ENCODE peak calls at places on chromosomes 3 and 15, in seven cellular contexts. X is HL-60, U is neural progenitor cell, G is fibroblast of lung, M is breast epithelium, O is cardiac fibroblast, Y is heart left ventricle. I is an unnamed sample.

GRCh38 chr3:161890147-161890625 is 393.6 kb downstream of the OTOL1 start:
- DNase-seq in O (peak), G (peak), U (no peak), M (no peak), X (no peak), Y (peak), I (peak)

GRCh38 chr3:157441102-157441622 is 4.5 kb downstream of the PTX3 start:
- DNase-seq in M (no peak), O (peak), U (no peak), Y (no peak), G (no peak), X (no peak), I (no peak)

GRCh38 chr3:78529601-78530000 is 1238.2 kb downstream of the ROBO1 start:
- DNase-seq in X (no peak), G (no peak), O (no peak), M (no peak), Y (no peak), U (no peak), I (no peak)

GRCh38 chr3:135106445-135106844 is 311.4 kb downstream of the EPHB1 start:
- DNase-seq in G (no peak), M (no peak), O (peak), U (peak), X (peak), Y (no peak), I (no peak)

GRCh38 chr3:35722902-35723301 is 83.6 kb downstream of the ARPP21 start:
- DNase-seq in M (no peak), U (no peak), X (no peak), O (no peak), Y (no peak), G (no peak), I (no peak)

GRCh38 chr3:108953210-108953609 is 469 bp downstream of the GUCA1C start:
- DNase-seq in O (no peak), M (no peak), U (no peak), G (no peak), X (no peak), Y (no peak), I (no peak)

GRCh38 chr15:31528846-31529245 is 202.2 kb downstream of the KLF13 start:
- DNase-seq in X (no peak), G (no peak), M (no peak), Y (no peak), U (peak), O (no peak), I (no peak)

GRCh38 chr3:177431525-177432255 is 234.4 kb upstream of the TBL1XR1 start:
- DNase-seq in U (peak), M (no peak), O (no peak), X (no peak), Y (no peak), G (no peak), I (no peak)

GRCh38 chr3:176950743-176951142 is 246.5 kb downstream of the TBL1XR1 start:
- DNase-seq in U (no peak), Y (no peak), X (no peak), M (no peak), G (no peak), O (peak), I (peak)

GRCh38 chr3:51340311-51340829 is 44.7 kb upstream of the MANF start:
- DNase-seq in Y (no peak), G (peak), U (no peak), M (no peak), O (peak), X (no peak), I (peak)

GRCh38 chr15:63277044-63277892 is at the start of gene APH1B:
- DNase-seq in Y (peak), X (peak), O (peak), U (peak), G (peak), M (peak), I (peak)

GRCh38 chr3:77042892-77043291 is 3.0 kb downstream of the ROBO2 start:
- DNase-seq in O (no peak), M (no peak), Y (no peak), X (no peak), G (peak), U (peak), I (no peak)

GRCh38 chr3:169573129-169573528 is 90.4 kb downstream of the MECOM start:
- DNase-seq in M (no peak), G (peak), Y (no peak), U (no peak), O (peak), X (no peak), I (no peak)

GRCh38 chr3:15638193-15638890 is 36.8 kb downstream of the BTD start:
- DNase-seq in Y (no peak), O (peak), X (no peak), G (peak), U (no peak), M (no peak), I (no peak)

GRCh38 chr3:80367149-80367548 is 599.4 kb upstream of the ROBO1 start:
- DNase-seq in O (peak), M (no peak), Y (no peak), X (peak), U (no peak), G (no peak), I (no peak)

GRCh38 chr15:74319596-74320357 is 47.7 kb downstream of the CYP11A1 start:
- DNase-seq in U (peak), M (no peak), G (no peak), O (no peak), X (no peak), Y (no peak), I (no peak)

GRCh38 chr15:76108021-76108723 is 48.4 kb downstream of the TMEM266 start:
- DNase-seq in O (no peak), Y (no peak), U (peak), G (no peak), M (no peak), X (no peak), I (no peak)

GRCh38 chr3:99909714-99910508 is 92.2 kb downstream of the CMSS1 start:
- DNase-seq in Y (no peak), U (no peak), X (no peak), O (no peak), M (no peak), G (peak), I (no peak)

GRCh38 chr3:153273767-153274443 is 111.9 kb downstream of the RAP2B start:
- DNase-seq in U (no peak), Y (no peak), G (peak), O (peak), M (no peak), X (no peak), I (no peak)

GRCh38 chr3:112175037-112175436 is 42.0 kb upstream of the GCSAM start:
- DNase-seq in X (no peak), G (no peak), M (no peak), O (no peak), Y (peak), U (no peak), I (no peak)

GRCh38 chr3:143897558-143898305 is 49.5 kb upstream of the SLC9A9 start:
- DNase-seq in X (no peak), O (peak), Y (no peak), G (peak), U (peak), M (no peak), I (peak)

GRCh38 chr3:48301814-48302194 is 31.7 kb downstream of the SPINK8 start:
- DNase-seq in U (no peak), G (peak), Y (no peak), X (peak), M (no peak), O (peak), I (no peak)

GRCh38 chr3:170579646-170580045 is 6.2 kb downstream of the SLC7A14 start:
- DNase-seq in U (no peak), O (no peak), Y (no peak), G (no peak), X (no peak), M (no peak), I (no peak)

GRCh38 chr15:77012868-77013267 is 17.9 kb downstream of the PSTPIP1 start:
- DNase-seq in X (no peak), U (no peak), Y (peak), M (no peak), G (no peak), O (no peak), I (no peak)

GRCh38 chr15:59252137-59252536 is 45.5 kb downstream of the LDHAL6B start:
- DNase-seq in O (no peak), G (no peak), U (no peak), X (no peak), Y (no peak), M (no peak), I (no peak)

GRCh38 chr3:53346514-53346913 is 829 bp downstream of the DCP1A start:
- DNase-seq in X (no peak), Y (no peak), O (peak), M (no peak), U (peak), G (peak), I (no peak)

GRCh38 chr3:101932326-101933108 is 83.2 kb downstream of the NFKBIZ start:
- DNase-seq in Y (no peak), U (no peak), G (no peak), O (no peak), M (no peak), X (no peak), I (no peak)

GRCh38 chr3:139969386-139969785 is 34.4 kb downstream of the CLSTN2 start:
- DNase-seq in M (no peak), Y (no peak), U (no peak), X (no peak), G (no peak), O (no peak), I (no peak)

GRCh38 chr3:46187876-46188275 is 20.2 kb downstream of the CCR1 start:
- DNase-seq in O (peak), Y (no peak), U (no peak), M (no peak), G (peak), X (no peak), I (no peak)

GRCh38 chr3:162718697-162719096 is 1222.1 kb downstream of the OTOL1 start:
- DNase-seq in O (peak), X (no peak), M (no peak), U (no peak), Y (no peak), G (peak), I (peak)

GRCh38 chr3:169564883-169565282 is 98.6 kb downstream of the MECOM start:
- DNase-seq in M (no peak), G (no peak), Y (no peak), O (no peak), U (no peak), X (no peak), I (no peak)

GRCh38 chr15:93047621-93048425 is 41.2 kb downstream of the RGMA start:
- DNase-seq in Y (peak), M (no peak), O (no peak), X (peak), U (no peak), G (no peak), I (no peak)

GRCh38 chr3:11600501-11601282 is 43.0 kb downstream of the VGLL4 start:
- DNase-seq in X (no peak), G (peak), M (peak), O (peak), U (peak), Y (peak), I (peak)

GRCh38 chr3:23055733-23056376 is 147.3 kb upstream of the UBE2E2 start:
- DNase-seq in G (peak), X (no peak), Y (no peak), M (no peak), U (no peak), O (peak), I (peak)

GRCh38 chr15:67013696-67014095 is 51.7 kb upstream of the SMAD3 start:
- DNase-seq in O (peak), Y (no peak), M (no peak), G (peak), X (no peak), U (peak), I (peak)

GRCh38 chr3:42743204-42743995 is 29.7 kb downstream of the CCDC13 start:
- DNase-seq in G (no peak), U (no peak), X (no peak), Y (no peak), O (no peak), M (no peak), I (no peak)
- H3K4me3 ChIP-seq in G (no peak), U (no peak), X (no peak), Y (no peak), O (no peak), M (no peak), I (no peak)

GRCh38 chr3:146577662-146578061 is 27.5 kb downstream of the PLSCR5 start:
- DNase-seq in O (peak), U (peak), G (peak), X (peak), M (no peak), Y (no peak), I (peak)
- TF ChIP-seq CTCF in O (peak), U (peak), G (peak), X (no peak), M (peak), Y (peak), I (peak)

GRCh38 chr3:65953301-65953812 is 85.4 kb downstream of the MAGI1 start:
- DNase-seq in O (no peak), Y (no peak), U (peak), X (no peak), G (no peak), M (peak), I (no peak)

GRCh38 chr3:65952842-65953241 is 85.9 kb downstream of the MAGI1 start:
- DNase-seq in Y (no peak), U (no peak), G (no peak), O (no peak), M (no peak), X (no peak), I (no peak)

GRCh38 chr3:65950340-65951326 is 88.1 kb downstream of the MAGI1 start:
- DNase-seq in G (peak), Y (no peak), U (peak), O (no peak), M (no peak), X (no peak), I (no peak)

GRCh38 chr3:65953881-65954733 is 84.6 kb downstream of the MAGI1 start:
- DNase-seq in G (peak), O (peak), Y (no peak), M (peak), U (no peak), X (no peak), I (peak)

DNA sequence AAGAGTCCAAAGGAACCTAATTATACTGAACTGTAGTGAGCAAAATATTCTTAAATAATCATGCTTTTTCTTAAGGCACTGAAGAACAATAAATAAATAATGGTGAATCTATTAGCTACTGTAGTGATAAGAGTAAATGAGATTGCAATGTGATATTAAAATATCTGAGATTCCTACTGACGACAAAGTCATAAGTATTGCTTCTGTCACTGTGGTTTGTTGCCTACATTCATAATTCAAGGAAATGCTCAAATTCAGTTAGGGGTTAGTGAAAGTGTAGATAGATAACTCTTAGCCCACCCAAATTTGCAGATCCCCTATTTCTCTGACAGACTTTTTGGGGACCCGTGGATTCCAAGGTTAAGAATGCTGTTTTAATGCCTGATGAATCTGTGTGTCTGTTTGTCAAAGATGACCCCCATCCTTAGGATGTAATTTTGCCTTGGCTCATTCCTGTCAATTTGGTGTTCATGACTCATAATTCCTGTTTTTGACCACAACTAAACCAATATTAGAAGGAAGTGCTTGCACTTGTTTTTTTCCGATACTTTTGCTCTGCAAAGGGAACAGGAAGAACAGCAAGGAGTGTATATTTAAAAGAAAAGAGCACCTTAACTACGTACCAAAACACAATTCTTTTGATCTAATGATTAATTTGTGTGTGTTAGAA is 86.7 kb downstream of the MAGI1 start:
- DNase-seq in M (no peak), X (no peak), G (peak), U (no peak), Y (no peak), O (no peak), I (no peak)
- H3K4me3 ChIP-seq in M (peak), X (no peak), G (no peak), U (no peak), Y (no peak), O (no peak), I (no peak)

GRCh38 chr15:78914027-78914764 is 30.6 kb downstream of the CTSH start:
- DNase-seq in Y (no peak), O (peak), U (peak), G (peak), X (no peak), M (no peak), I (no peak)
- TF ChIP-seq CTCF in Y (peak), O (peak), U (peak), G (peak), X (no peak), M (peak), I (peak)

GRCh38 chr15:40082195-40082868 is 26.3 kb downstream of the BMF start:
- DNase-seq in O (no peak), X (no peak), U (no peak), G (no peak), Y (no peak), M (no peak), I (no peak)
- H3K4me3 ChIP-seq in O (no peak), X (no peak), U (peak), G (no peak), Y (peak), M (peak), I (no peak)

I was measured in astrocyte of the cerebellum.